ENCODE peak calls at places on chromosomes 12 and 14, in eight cellular contexts. One of them, this sample, is unnamed.

GRCh38 chr12:15227004-15227679 is 5.9 kb upstream of the RERG start:
- DNase-seq in BJ: no peak
- DNase-seq in hepatocyte: peak; percentile 67
- DNase-seq in WERI-Rb-1: peak; percentile 49
- DNase-seq in thoracic aorta: no peak
- DNase-seq in left ventricle myocardium inferior: peak; percentile 35
- DNase-seq in tibial artery: no peak
- DNase-seq in breast epithelium: no peak
- DNase-seq in this sample: peak; percentile 32

GRCh38 chr12:68425998-68426397 is 93.8 kb upstream of the MDM1 start:
- DNase-seq in BJ: peak; percentile 43
- DNase-seq in hepatocyte: no peak
- DNase-seq in WERI-Rb-1: no peak
- DNase-seq in thoracic aorta: no peak
- DNase-seq in left ventricle myocardium inferior: no peak
- DNase-seq in tibial artery: no peak
- DNase-seq in breast epithelium: no peak
- DNase-seq in this sample: no peak

GRCh38 chr14:77988096-77988870 is 181.9 kb upstream of the NRXN3 start:
- DNase-seq in BJ: no peak
- DNase-seq in hepatocyte: no peak
- DNase-seq in WERI-Rb-1: peak; percentile 57
- DNase-seq in thoracic aorta: no peak
- DNase-seq in left ventricle myocardium inferior: no peak
- DNase-seq in tibial artery: no peak
- DNase-seq in breast epithelium: no peak
- DNase-seq in this sample: no peak

GRCh38 chr14:90483551-90483950 is 86.7 kb downstream of the CALM1 start:
- DNase-seq in BJ: no peak
- DNase-seq in hepatocyte: no peak
- DNase-seq in WERI-Rb-1: no peak
- DNase-seq in thoracic aorta: no peak
- DNase-seq in left ventricle myocardium inferior: no peak
- DNase-seq in tibial artery: peak; percentile 61
- DNase-seq in breast epithelium: no peak
- DNase-seq in this sample: no peak

GRCh38 chr14:51547260-51547659 is 104.5 kb upstream of the FRMD6 start:
- DNase-seq in BJ: peak; percentile 98
- DNase-seq in hepatocyte: peak; percentile 66
- DNase-seq in WERI-Rb-1: no peak
- DNase-seq in thoracic aorta: peak; percentile 36
- DNase-seq in left ventricle myocardium inferior: no peak
- DNase-seq in tibial artery: peak; percentile 74
- DNase-seq in breast epithelium: peak; percentile 41
- DNase-seq in this sample: peak; percentile 55

GRCh38 chr14:77315115-77315944 is 5.4 kb downstream of the POMT2 start:
- DNase-seq in BJ: no peak
- DNase-seq in hepatocyte: no peak
- DNase-seq in WERI-Rb-1: peak; percentile 93
- DNase-seq in thoracic aorta: no peak
- DNase-seq in left ventricle myocardium inferior: no peak
- DNase-seq in tibial artery: no peak
- DNase-seq in breast epithelium: no peak
- DNase-seq in this sample: no peak

GRCh38 chr12:9649532-9649940 is 20.0 kb upstream of the CLEC2D start:
- DNase-seq in BJ: no peak
- DNase-seq in hepatocyte: peak; percentile 13
- DNase-seq in WERI-Rb-1: no peak
- DNase-seq in thoracic aorta: no peak
- DNase-seq in left ventricle myocardium inferior: no peak
- DNase-seq in tibial artery: no peak
- DNase-seq in breast epithelium: no peak
- DNase-seq in this sample: no peak

GRCh38 chr12:29639893-29640495 is 142.5 kb upstream of the OVCH1 start:
- DNase-seq in BJ: no peak
- DNase-seq in hepatocyte: no peak
- DNase-seq in WERI-Rb-1: no peak
- DNase-seq in thoracic aorta: no peak
- DNase-seq in left ventricle myocardium inferior: peak; percentile 23
- DNase-seq in tibial artery: no peak
- DNase-seq in breast epithelium: no peak
- DNase-seq in this sample: no peak

GRCh38 chr12:120223458-120224303 is 22.8 kb upstream of the RPLP0 start:
- DNase-seq in BJ: no peak
- DNase-seq in hepatocyte: no peak
- DNase-seq in WERI-Rb-1: no peak
- DNase-seq in thoracic aorta: no peak
- DNase-seq in left ventricle myocardium inferior: no peak
- DNase-seq in tibial artery: no peak
- DNase-seq in breast epithelium: no peak
- DNase-seq in this sample: no peak

GRCh38 chr14:103684471-103684870 is 30.8 kb downstream of the XRCC3 start:
- DNase-seq in BJ: no peak
- DNase-seq in hepatocyte: no peak
- DNase-seq in WERI-Rb-1: no peak
- DNase-seq in thoracic aorta: no peak
- DNase-seq in left ventricle myocardium inferior: no peak
- DNase-seq in tibial artery: no peak
- DNase-seq in breast epithelium: no peak
- DNase-seq in this sample: peak; percentile 69

GRCh38 chr12:41661141-41661540 is 473.0 kb downstream of the PDZRN4 start:
- DNase-seq in BJ: no peak
- DNase-seq in hepatocyte: no peak
- DNase-seq in WERI-Rb-1: peak; percentile 46
- DNase-seq in thoracic aorta: no peak
- DNase-seq in left ventricle myocardium inferior: no peak
- DNase-seq in tibial artery: no peak
- DNase-seq in breast epithelium: no peak
- DNase-seq in this sample: no peak

GRCh38 chr12:95208678-95209077 is 8.6 kb downstream of the FGD6 start:
- DNase-seq in BJ: no peak
- DNase-seq in hepatocyte: no peak
- DNase-seq in WERI-Rb-1: no peak
- DNase-seq in thoracic aorta: no peak
- DNase-seq in left ventricle myocardium inferior: no peak
- DNase-seq in tibial artery: no peak
- DNase-seq in breast epithelium: no peak
- DNase-seq in this sample: no peak

GRCh38 chr14:33165144-33165925 is 226.7 kb downstream of the NPAS3 start:
- DNase-seq in BJ: peak; percentile 26
- DNase-seq in hepatocyte: peak; percentile 5
- DNase-seq in WERI-Rb-1: no peak
- DNase-seq in thoracic aorta: no peak
- DNase-seq in left ventricle myocardium inferior: no peak
- DNase-seq in tibial artery: no peak
- DNase-seq in breast epithelium: no peak
- DNase-seq in this sample: no peak

GRCh38 chr14:99899578-99900178 is 106.5 kb downstream of the EML1 start:
- DNase-seq in BJ: no peak
- DNase-seq in hepatocyte: peak; percentile 39
- DNase-seq in WERI-Rb-1: no peak
- DNase-seq in thoracic aorta: no peak
- DNase-seq in left ventricle myocardium inferior: no peak
- DNase-seq in tibial artery: no peak
- DNase-seq in breast epithelium: no peak
- DNase-seq in this sample: no peak

GRCh38 chr12:53820907-53821306 is 69.1 kb upstream of the CISTR start:
- DNase-seq in BJ: no peak
- DNase-seq in hepatocyte: no peak
- DNase-seq in WERI-Rb-1: no peak
- DNase-seq in thoracic aorta: no peak
- DNase-seq in left ventricle myocardium inferior: no peak
- DNase-seq in tibial artery: no peak
- DNase-seq in breast epithelium: no peak
- DNase-seq in this sample: no peak

GRCh38 chr12:2498961-2499500 is 295.7 kb upstream of the FKBP4 start:
- DNase-seq in BJ: no peak
- DNase-seq in hepatocyte: peak; percentile 17
- DNase-seq in WERI-Rb-1: peak; percentile 20
- DNase-seq in thoracic aorta: no peak
- DNase-seq in left ventricle myocardium inferior: no peak
- DNase-seq in tibial artery: no peak
- DNase-seq in breast epithelium: no peak
- DNase-seq in this sample: no peak

GRCh38 chr12:62885242-62885641 is 49.7 kb downstream of the PPM1H start:
- DNase-seq in BJ: no peak
- DNase-seq in hepatocyte: no peak
- DNase-seq in WERI-Rb-1: no peak
- DNase-seq in thoracic aorta: no peak
- DNase-seq in left ventricle myocardium inferior: no peak
- DNase-seq in tibial artery: no peak
- DNase-seq in breast epithelium: no peak
- DNase-seq in this sample: no peak

GRCh38 chr14:89618309-89618708 is 201.3 kb upstream of the FOXN3 start:
- DNase-seq in BJ: no peak
- DNase-seq in hepatocyte: peak; percentile 23
- DNase-seq in WERI-Rb-1: no peak
- DNase-seq in thoracic aorta: no peak
- DNase-seq in left ventricle myocardium inferior: no peak
- DNase-seq in tibial artery: no peak
- DNase-seq in breast epithelium: no peak
- DNase-seq in this sample: no peak

GRCh38 chr12:112686373-112686772 is 105.2 kb upstream of the RPH3A start:
- DNase-seq in BJ: no peak
- DNase-seq in hepatocyte: no peak
- DNase-seq in WERI-Rb-1: no peak
- DNase-seq in thoracic aorta: no peak
- DNase-seq in left ventricle myocardium inferior: no peak
- DNase-seq in tibial artery: no peak
- DNase-seq in breast epithelium: no peak
- DNase-seq in this sample: no peak

GRCh38 chr14:98293527-98293926 is 978.5 kb downstream of the BCL11B start:
- DNase-seq in BJ: no peak
- DNase-seq in hepatocyte: no peak
- DNase-seq in WERI-Rb-1: no peak
- DNase-seq in thoracic aorta: no peak
- DNase-seq in left ventricle myocardium inferior: no peak
- DNase-seq in tibial artery: no peak
- DNase-seq in breast epithelium: peak; percentile 65
- DNase-seq in this sample: no peak

GRCh38 chr12:77995436-77996167 is 164.9 kb downstream of the NAV3 start:
- DNase-seq in BJ: peak; percentile 32
- DNase-seq in hepatocyte: no peak
- DNase-seq in WERI-Rb-1: no peak
- DNase-seq in thoracic aorta: no peak
- DNase-seq in left ventricle myocardium inferior: no peak
- DNase-seq in tibial artery: no peak
- DNase-seq in breast epithelium: no peak
- DNase-seq in this sample: no peak

DNA sequence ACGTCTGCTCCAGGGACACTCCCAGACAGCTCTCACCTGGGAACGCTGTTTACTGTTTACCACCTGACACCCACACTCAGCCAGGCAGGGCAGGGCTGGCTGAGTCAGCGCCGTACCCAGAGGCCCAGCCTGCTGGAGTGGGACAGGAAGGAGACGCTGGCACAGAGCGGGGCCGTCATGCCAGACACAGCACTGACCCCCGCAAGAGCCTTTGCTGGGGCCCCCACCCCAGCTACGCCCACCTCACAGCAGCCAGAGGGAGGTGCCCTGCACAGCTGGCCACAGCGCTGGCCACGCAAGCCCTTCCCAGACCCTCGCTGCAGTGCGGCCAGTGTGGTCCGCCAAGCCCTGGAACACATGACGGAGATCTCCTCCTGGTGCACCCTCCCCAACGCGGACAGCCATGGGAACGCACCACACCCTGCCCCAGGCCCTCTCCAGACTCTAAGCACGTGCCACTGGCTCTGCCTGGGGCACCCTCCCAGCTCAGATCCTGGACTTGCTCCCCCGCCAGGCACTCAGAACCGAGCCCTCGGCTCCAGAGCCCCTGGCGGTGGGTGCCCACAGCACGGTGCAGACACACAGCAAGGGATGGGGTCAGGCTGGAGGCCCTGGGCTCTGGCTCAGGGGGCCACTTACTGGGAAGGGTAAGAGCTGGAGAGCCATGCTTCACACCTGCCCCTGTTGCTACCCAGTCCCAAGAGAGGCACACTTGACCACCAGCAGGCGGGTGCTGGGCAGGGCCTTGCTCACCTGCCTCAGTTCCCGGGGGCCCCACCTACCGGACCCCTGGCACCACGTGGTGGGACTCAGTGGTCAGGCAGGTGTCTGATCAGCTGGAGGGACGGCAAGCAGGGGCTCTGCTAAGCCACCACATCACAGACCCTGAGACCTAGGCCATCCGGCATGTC is 5.6 kb downstream of the AHNAK2 start:
- DNase-seq in BJ: no peak
- DNase-seq in hepatocyte: peak; percentile 85
- DNase-seq in WERI-Rb-1: peak; percentile 6
- DNase-seq in thoracic aorta: no peak
- DNase-seq in left ventricle myocardium inferior: peak; percentile 17
- DNase-seq in tibial artery: peak; percentile 91
- DNase-seq in breast epithelium: peak; percentile 87
- DNase-seq in this sample: peak; percentile 35
- TF ChIP-seq CTCF in BJ: no peak
- TF ChIP-seq CTCF in hepatocyte: no peak
- TF ChIP-seq CTCF in WERI-Rb-1: no peak
- TF ChIP-seq CTCF in thoracic aorta: no peak
- TF ChIP-seq CTCF in left ventricle myocardium inferior: no peak
- TF ChIP-seq CTCF in tibial artery: no peak
- TF ChIP-seq CTCF in breast epithelium: no peak
- TF ChIP-seq CTCF in this sample: no peak

DNA sequence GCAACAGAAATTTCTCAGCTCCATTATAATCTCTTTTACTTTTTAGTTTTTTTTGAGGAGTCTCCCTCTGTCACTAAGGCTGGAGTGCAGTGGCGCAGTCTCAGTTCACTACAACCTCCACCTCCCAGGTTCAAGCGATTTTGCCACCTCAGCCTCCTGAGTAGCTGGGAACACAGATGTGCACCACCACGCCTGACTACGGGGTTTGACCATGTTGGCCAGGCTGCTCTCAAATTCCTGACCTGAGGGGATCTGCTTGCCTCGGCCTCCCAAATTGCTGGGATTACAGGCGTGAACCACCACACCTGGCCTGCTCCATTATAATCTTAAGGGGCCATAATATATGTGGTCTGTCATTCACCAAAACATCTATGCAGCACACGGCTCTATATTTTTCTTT is 23.4 kb downstream of the HNRNPC start:
- DNase-seq in BJ: no peak
- DNase-seq in hepatocyte: no peak
- DNase-seq in WERI-Rb-1: no peak
- DNase-seq in thoracic aorta: no peak
- DNase-seq in left ventricle myocardium inferior: no peak
- DNase-seq in tibial artery: no peak
- DNase-seq in breast epithelium: no peak
- DNase-seq in this sample: no peak
- H3K36me3 ChIP-seq in BJ: peaks cover 6% of the 10 kb centered on the region
- H3K36me3 ChIP-seq in hepatocyte: no peaks in the 10 kb centered on the region
- H3K36me3 ChIP-seq in WERI-Rb-1: peaks cover 85% of the 10 kb centered on the region
- H3K36me3 ChIP-seq in thoracic aorta: no peaks in the 10 kb centered on the region
- H3K36me3 ChIP-seq in left ventricle myocardium inferior: peaks cover 52% of the 10 kb centered on the region
- H3K36me3 ChIP-seq in tibial artery: peaks cover 24% of the 10 kb centered on the region
- H3K36me3 ChIP-seq in breast epithelium: no peaks in the 10 kb centered on the region
- H3K36me3 ChIP-seq in this sample: peaks cover 41% of the 10 kb centered on the region

GRCh38 chr12:130163461-130164215 is 1.4 kb downstream of the FZD10 start:
- DNase-seq in BJ: no peak
- DNase-seq in hepatocyte: no peak
- DNase-seq in WERI-Rb-1: no peak
- DNase-seq in thoracic aorta: no peak
- DNase-seq in left ventricle myocardium inferior: no peak
- DNase-seq in tibial artery: peak; percentile 63
- DNase-seq in breast epithelium: no peak
- DNase-seq in this sample: no peak
- TF ChIP-seq CTCF in BJ: no peak
- TF ChIP-seq CTCF in hepatocyte: no peak
- TF ChIP-seq CTCF in WERI-Rb-1: no peak
- TF ChIP-seq CTCF in thoracic aorta: no peak
- TF ChIP-seq CTCF in left ventricle myocardium inferior: no peak
- TF ChIP-seq CTCF in tibial artery: no peak
- TF ChIP-seq CTCF in breast epithelium: no peak
- TF ChIP-seq CTCF in this sample: no peak

GRCh38 chr12:104339663-104340062 is 36.1 kb downstream of the EID3 start:
- DNase-seq in BJ: no peak
- DNase-seq in hepatocyte: no peak
- DNase-seq in WERI-Rb-1: no peak
- DNase-seq in thoracic aorta: no peak
- DNase-seq in left ventricle myocardium inferior: no peak
- DNase-seq in tibial artery: no peak
- DNase-seq in breast epithelium: no peak
- DNase-seq in this sample: no peak
- H3K36me3 ChIP-seq in BJ: peaks cover 33% of the 10 kb centered on the region
- H3K36me3 ChIP-seq in hepatocyte: no peaks in the 10 kb centered on the region
- H3K36me3 ChIP-seq in WERI-Rb-1: peaks cover 78% of the 10 kb centered on the region
- H3K36me3 ChIP-seq in thoracic aorta: peaks cover 50% of the 10 kb centered on the region
- H3K36me3 ChIP-seq in left ventricle myocardium inferior: peaks cover 91% of the 10 kb centered on the region
- H3K36me3 ChIP-seq in tibial artery: peaks cover 90% of the 10 kb centered on the region
- H3K36me3 ChIP-seq in breast epithelium: no peaks in the 10 kb centered on the region
- H3K36me3 ChIP-seq in this sample: peaks cover 100% of the 10 kb centered on the region

This sample was measured in gastrocnemius medialis.